ENCODE peak calls at places on chromosomes 6 and 20, in five cellular contexts. One of them, this sample, is unnamed.
A peak's percentile ranks its signal among the peaks of the same experiment; 100 is the strongest.

GRCh38 chr20:1305682-1306081 is 23.3 kb downstream of the SDCBP2 start:
- DNase-seq in transverse colon: no peak
- DNase-seq in SK-N-MC: no peak
- DNase-seq in spleen: peak; percentile 56
- DNase-seq in endothelial cell of umbilical vein: no peak
- DNase-seq in this sample: no peak

GRCh38 chr20:46621492-46621891 is 29.8 kb downstream of the SLC13A3 start:
- DNase-seq in spleen: no peak
- DNase-seq in endothelial cell of umbilical vein: no peak
- DNase-seq in transverse colon: no peak
- DNase-seq in SK-N-MC: no peak
- DNase-seq in this sample: no peak

GRCh38 chr20:2692036-2692885 is at the start of gene EBF4:
- DNase-seq in spleen: peak; percentile 70
- DNase-seq in SK-N-MC: no peak
- DNase-seq in endothelial cell of umbilical vein: peak; percentile 31
- DNase-seq in transverse colon: peak; percentile 47
- DNase-seq in this sample: peak; percentile 23

GRCh38 chr20:20366551-20366895 is 1.4 kb upstream of the INSM1 start:
- DNase-seq in SK-N-MC: no peak
- DNase-seq in endothelial cell of umbilical vein: no peak
- DNase-seq in transverse colon: no peak
- DNase-seq in spleen: no peak
- DNase-seq in this sample: no peak

GRCh38 chr6:161424421-161424820 is 150.6 kb upstream of the AGPAT4 start:
- DNase-seq in transverse colon: no peak
- DNase-seq in spleen: no peak
- DNase-seq in SK-N-MC: no peak
- DNase-seq in endothelial cell of umbilical vein: no peak
- DNase-seq in this sample: no peak

GRCh38 chr6:17418281-17419188 is 25.1 kb downstream of the CAP2 start:
- DNase-seq in endothelial cell of umbilical vein: no peak
- DNase-seq in transverse colon: no peak
- DNase-seq in SK-N-MC: no peak
- DNase-seq in spleen: no peak
- DNase-seq in this sample: no peak

GRCh38 chr20:23132293-23132929 is 46.3 kb upstream of the CD93 start:
- DNase-seq in endothelial cell of umbilical vein: peak; percentile 37
- DNase-seq in SK-N-MC: no peak
- DNase-seq in spleen: no peak
- DNase-seq in transverse colon: no peak
- DNase-seq in this sample: no peak

GRCh38 chr6:170188571-170189001 is 102.3 kb downstream of the DLL1 start:
- DNase-seq in spleen: peak; percentile 68
- DNase-seq in transverse colon: no peak
- DNase-seq in endothelial cell of umbilical vein: no peak
- DNase-seq in SK-N-MC: no peak
- DNase-seq in this sample: peak; percentile 58

GRCh38 chr20:4082406-4083102 is 67.2 kb upstream of the RNF24 start:
- DNase-seq in SK-N-MC: no peak
- DNase-seq in transverse colon: peak; percentile 32
- DNase-seq in endothelial cell of umbilical vein: no peak
- DNase-seq in spleen: peak; percentile 85
- DNase-seq in this sample: peak; percentile 37

GRCh38 chr6:44657201-44657824 is 269.8 kb downstream of the CDC5L start:
- DNase-seq in endothelial cell of umbilical vein: no peak
- DNase-seq in SK-N-MC: no peak
- DNase-seq in transverse colon: no peak
- DNase-seq in spleen: no peak
- DNase-seq in this sample: no peak

GRCh38 chr6:109024368-109024767 is 70.3 kb downstream of the SESN1 start:
- DNase-seq in SK-N-MC: no peak
- DNase-seq in endothelial cell of umbilical vein: no peak
- DNase-seq in spleen: no peak
- DNase-seq in transverse colon: no peak
- DNase-seq in this sample: no peak

GRCh38 chr6:11744753-11745152 is 33.9 kb downstream of the ADTRP start:
- DNase-seq in endothelial cell of umbilical vein: peak; percentile 45
- DNase-seq in spleen: no peak
- DNase-seq in SK-N-MC: no peak
- DNase-seq in transverse colon: peak; percentile 62
- DNase-seq in this sample: no peak

GRCh38 chr6:53313784-53314382 is 34.9 kb downstream of the ELOVL5 start:
- DNase-seq in spleen: no peak
- DNase-seq in endothelial cell of umbilical vein: peak; percentile 84
- DNase-seq in transverse colon: no peak
- DNase-seq in SK-N-MC: no peak
- DNase-seq in this sample: no peak

GRCh38 chr6:147248859-147249258 is 44.6 kb downstream of the STXBP5 start:
- DNase-seq in spleen: no peak
- DNase-seq in SK-N-MC: no peak
- DNase-seq in endothelial cell of umbilical vein: no peak
- DNase-seq in transverse colon: no peak
- DNase-seq in this sample: no peak

GRCh38 chr20:38870733-38871559 is 55.3 kb upstream of the FAM83D start:
- DNase-seq in transverse colon: peak; percentile 87
- DNase-seq in SK-N-MC: no peak
- DNase-seq in endothelial cell of umbilical vein: peak; percentile 44
- DNase-seq in spleen: peak; percentile 72
- DNase-seq in this sample: no peak

GRCh38 chr20:12966468-12967085 is 42.2 kb upstream of the SPTLC3 start:
- DNase-seq in endothelial cell of umbilical vein: peak; percentile 45
- DNase-seq in spleen: no peak
- DNase-seq in SK-N-MC: no peak
- DNase-seq in transverse colon: no peak
- DNase-seq in this sample: no peak

GRCh38 chr6:17081273-17081672 is 20.6 kb upstream of the STMND1 start:
- DNase-seq in spleen: no peak
- DNase-seq in transverse colon: no peak
- DNase-seq in SK-N-MC: no peak
- DNase-seq in endothelial cell of umbilical vein: no peak
- DNase-seq in this sample: no peak

GRCh38 chr6:2875840-2876207 is 27.3 kb downstream of the SERPINB9 start:
- DNase-seq in SK-N-MC: no peak
- DNase-seq in endothelial cell of umbilical vein: peak; percentile 33
- DNase-seq in transverse colon: peak; percentile 59
- DNase-seq in spleen: peak; percentile 94
- DNase-seq in this sample: no peak

GRCh38 chr6:168024951-168025510 is 27.6 kb downstream of the KIF25 start:
- DNase-seq in transverse colon: no peak
- DNase-seq in endothelial cell of umbilical vein: no peak
- DNase-seq in spleen: peak; percentile 24
- DNase-seq in SK-N-MC: no peak
- DNase-seq in this sample: peak; percentile 2

GRCh38 chr20:59752101-59752586 is 147.8 kb downstream of the PHACTR3 start:
- DNase-seq in spleen: peak; percentile 79
- DNase-seq in endothelial cell of umbilical vein: no peak
- DNase-seq in transverse colon: peak; percentile 64
- DNase-seq in SK-N-MC: no peak
- DNase-seq in this sample: no peak

GRCh38 chr6:3351105-3351676 is 92.4 kb downstream of the PSMG4 start:
- DNase-seq in spleen: no peak
- DNase-seq in transverse colon: no peak
- DNase-seq in SK-N-MC: no peak
- DNase-seq in endothelial cell of umbilical vein: peak; percentile 69
- DNase-seq in this sample: no peak

GRCh38 chr6:149316108-149316727 is 1.3 kb upstream of the TAB2 start:
- DNase-seq in SK-N-MC: no peak
- DNase-seq in spleen: no peak
- DNase-seq in transverse colon: no peak
- DNase-seq in endothelial cell of umbilical vein: no peak
- DNase-seq in this sample: no peak
- H3K4me3 ChIP-seq in SK-N-MC: peak overlapping the region; percentile 93
- H3K4me3 ChIP-seq in spleen: peak overlapping the region; percentile 85
- H3K4me3 ChIP-seq in transverse colon: peak overlapping the region; percentile 88
- H3K4me3 ChIP-seq in endothelial cell of umbilical vein: peak overlapping the region; percentile 97
- H3K4me3 ChIP-seq in this sample: peak overlapping the region; percentile 96

GRCh38 chr6:125099211-125100017 is 54.2 kb upstream of the TPD52L1 start:
- DNase-seq in endothelial cell of umbilical vein: peak; percentile 60
- DNase-seq in transverse colon: peak; percentile 61
- DNase-seq in spleen: peak; percentile 84
- DNase-seq in SK-N-MC: no peak
- DNase-seq in this sample: peak; percentile 30
- TF ChIP-seq POLR2AphosphoS5 in endothelial cell of umbilical vein: no peak
- TF ChIP-seq POLR2AphosphoS5 in transverse colon: no peak
- TF ChIP-seq POLR2AphosphoS5 in spleen: no peak
- TF ChIP-seq POLR2AphosphoS5 in SK-N-MC: no peak
- TF ChIP-seq POLR2AphosphoS5 in this sample: peak; percentile 11

DNA sequence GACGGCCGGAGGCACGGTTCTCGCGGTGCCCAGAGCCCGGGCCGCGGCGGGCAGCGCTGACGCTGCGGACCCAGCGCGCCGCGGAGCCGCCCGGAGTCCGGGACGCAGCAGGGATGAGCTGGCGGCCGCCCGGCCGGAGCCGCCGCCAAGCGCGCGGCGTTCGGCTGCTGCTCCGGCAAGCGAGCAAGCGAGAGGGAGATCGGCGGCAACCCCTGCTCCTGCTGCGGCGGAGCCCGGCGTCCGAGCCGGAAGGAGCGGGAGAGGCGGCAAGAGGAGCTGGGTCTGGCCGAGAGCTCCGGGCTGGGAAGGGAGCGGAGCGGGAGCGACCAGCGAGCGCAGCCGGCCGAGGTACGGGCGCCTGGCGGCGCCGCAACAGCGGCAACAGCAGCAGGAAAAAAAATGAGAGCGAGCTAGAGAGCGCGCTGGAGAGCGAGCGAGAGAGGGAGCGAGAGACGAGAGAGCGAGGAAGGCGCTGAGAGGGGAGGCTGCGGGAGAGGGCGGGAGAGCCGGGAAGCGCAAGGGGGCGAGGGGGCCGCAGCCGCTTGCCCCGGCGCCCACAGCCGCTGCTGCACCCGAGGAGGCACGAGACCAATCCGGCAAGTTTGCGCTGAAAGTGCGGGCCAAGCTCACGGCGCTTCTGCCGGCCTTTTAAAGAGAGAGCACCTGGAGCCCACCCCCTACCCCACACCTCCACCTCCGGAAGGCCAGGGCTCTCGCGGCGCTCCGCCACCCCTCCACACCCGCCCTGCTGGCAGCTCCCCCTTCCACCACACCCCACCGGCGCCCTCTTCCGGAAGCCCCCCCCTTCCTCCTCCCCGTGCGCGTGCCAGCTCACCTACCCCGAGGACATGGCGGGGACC is 496 bp downstream of the GRM4 start:
- DNase-seq in spleen: peak; percentile 80
- DNase-seq in SK-N-MC: no peak
- DNase-seq in endothelial cell of umbilical vein: peak; percentile 25
- DNase-seq in transverse colon: no peak
- DNase-seq in this sample: no peak
- H3K4me3 ChIP-seq in spleen: peak overlapping the region; percentile 18
- H3K4me3 ChIP-seq in SK-N-MC: peak overlapping the region; percentile 71
- H3K4me3 ChIP-seq in endothelial cell of umbilical vein: no peak overlapping the region
- H3K4me3 ChIP-seq in transverse colon: peak overlapping the region; percentile 16
- H3K4me3 ChIP-seq in this sample: peak overlapping the region; percentile 62

DNA sequence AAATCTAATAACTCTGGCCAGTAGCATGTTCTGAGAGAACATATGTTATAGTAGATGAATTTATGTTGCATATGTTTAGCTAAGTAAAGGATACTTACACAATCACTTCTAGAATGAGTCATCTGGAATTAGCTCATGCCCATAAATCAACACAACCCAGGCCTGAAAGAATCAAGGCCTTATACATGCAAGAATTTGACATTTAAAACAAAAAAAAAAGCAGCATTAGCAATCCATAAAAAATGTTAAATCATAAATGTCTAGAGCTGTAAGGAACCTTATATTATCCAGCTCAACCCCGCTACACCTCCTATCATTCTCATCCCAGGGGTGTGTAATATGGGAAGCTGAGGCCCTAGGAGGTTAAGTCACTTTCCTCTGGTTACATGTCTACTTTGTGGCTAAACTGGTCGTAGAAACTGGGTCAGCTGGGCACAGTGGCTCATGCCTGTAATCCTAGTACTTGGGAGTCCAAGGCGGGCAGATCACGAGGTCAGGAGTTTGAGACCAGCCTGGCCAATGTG is 105.2 kb upstream of the CARMIL1 start:
- DNase-seq in endothelial cell of umbilical vein: peak; percentile 93
- DNase-seq in spleen: no peak
- DNase-seq in transverse colon: no peak
- DNase-seq in SK-N-MC: peak; percentile 72
- DNase-seq in this sample: no peak
- TF ChIP-seq POLR2AphosphoS5 in endothelial cell of umbilical vein: peak; percentile 15
- TF ChIP-seq POLR2AphosphoS5 in spleen: no peak
- TF ChIP-seq POLR2AphosphoS5 in transverse colon: peak; percentile 48
- TF ChIP-seq POLR2AphosphoS5 in SK-N-MC: no peak
- TF ChIP-seq POLR2AphosphoS5 in this sample: no peak

DNA sequence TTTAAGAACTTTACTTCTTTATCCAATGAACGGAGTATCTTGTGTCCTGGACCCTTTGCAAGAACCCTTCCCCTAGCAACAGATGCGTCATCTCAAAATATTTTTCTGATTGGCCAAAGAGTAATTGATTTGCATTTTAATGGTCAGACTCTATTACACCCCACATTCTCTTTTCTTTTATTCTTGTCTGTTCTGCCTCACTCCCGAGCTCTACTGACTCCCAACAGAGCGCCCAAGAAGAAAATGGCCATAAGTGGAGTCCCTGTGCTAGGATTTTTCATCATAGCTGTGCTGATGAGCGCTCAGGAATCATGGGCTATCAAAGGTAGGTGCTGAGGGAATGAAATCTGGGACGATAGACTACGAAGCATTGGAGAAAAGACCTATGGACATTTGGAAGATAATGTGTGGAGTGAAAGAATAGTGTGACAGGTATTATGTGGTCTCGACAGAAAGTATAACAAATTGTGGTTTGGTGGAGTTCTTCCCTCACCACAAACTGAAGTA is at the start of gene HLA-DRA:
- DNase-seq in endothelial cell of umbilical vein: peak; percentile 81
- DNase-seq in transverse colon: no peak
- DNase-seq in spleen: no peak
- DNase-seq in SK-N-MC: peak; percentile 63
- DNase-seq in this sample: no peak
- H3K4me3 ChIP-seq in endothelial cell of umbilical vein: no peak within 1 kb of the TSS
- H3K4me3 ChIP-seq in transverse colon: peak within 1 kb of the TSS; percentile 18
- H3K4me3 ChIP-seq in spleen: peak within 1 kb of the TSS; percentile 32
- H3K4me3 ChIP-seq in SK-N-MC: no peak within 1 kb of the TSS
- H3K4me3 ChIP-seq in this sample: peak within 1 kb of the TSS; percentile 62

DNA sequence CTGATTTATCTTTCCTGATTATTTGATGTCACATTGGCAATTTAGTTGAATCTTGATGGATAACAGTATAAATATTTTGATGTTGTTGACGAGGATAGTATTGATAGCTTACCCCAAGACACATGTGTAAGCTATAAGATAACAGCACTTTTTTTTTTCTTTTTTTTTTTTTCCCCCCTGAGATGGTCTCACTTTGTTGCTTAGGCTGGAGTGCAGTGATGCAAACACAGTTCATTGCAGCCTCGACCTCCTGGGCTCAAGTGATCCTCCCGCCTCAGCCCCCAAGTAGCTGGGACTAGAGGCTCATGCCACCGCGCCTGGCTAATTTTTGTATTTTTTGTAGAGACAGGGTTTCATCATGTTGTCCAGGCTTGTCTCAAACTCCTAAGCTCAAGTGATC is 21.8 kb downstream of the MYO6 start:
- DNase-seq in transverse colon: no peak
- DNase-seq in endothelial cell of umbilical vein: no peak
- DNase-seq in SK-N-MC: no peak
- DNase-seq in spleen: no peak
- DNase-seq in this sample: no peak
- TF ChIP-seq POLR2AphosphoS5 in transverse colon: no peak
- TF ChIP-seq POLR2AphosphoS5 in endothelial cell of umbilical vein: no peak
- TF ChIP-seq POLR2AphosphoS5 in SK-N-MC: no peak
- TF ChIP-seq POLR2AphosphoS5 in spleen: no peak
- TF ChIP-seq POLR2AphosphoS5 in this sample: no peak

GRCh38 chr20:44494681-44495080 is 19.0 kb downstream of the TTPAL start:
- DNase-seq in transverse colon: no peak
- DNase-seq in SK-N-MC: no peak
- DNase-seq in spleen: no peak
- DNase-seq in endothelial cell of umbilical vein: no peak
- DNase-seq in this sample: no peak
- H3K4me3 ChIP-seq in transverse colon: no peak overlapping the region
- H3K4me3 ChIP-seq in SK-N-MC: no peak overlapping the region
- H3K4me3 ChIP-seq in spleen: no peak overlapping the region
- H3K4me3 ChIP-seq in endothelial cell of umbilical vein: no peak overlapping the region
- H3K4me3 ChIP-seq in this sample: no peak overlapping the region